ENCODE peak calls at places on chromosome 16, in seven cellular contexts. S is mesothelial cell of epicardium, J is upper lobe of left lung, M is BE2C, H is Calu3, U is GM23338, Z is pancreas. A is an unnamed sample.

GRCh38 chr16:4306439-4307214 is 9.2 kb upstream of the GLIS2 start:
- DNase-seq in S (no peak), J (no peak), M (peak; percentile 85), H (no peak), U (peak; percentile 50), Z (peak; percentile 36), A (peak; percentile 65)

GRCh38 chr16:4214215-4214621 is 27.7 kb downstream of the SRL start:
- DNase-seq in S (no peak), J (no peak), M (no peak), H (peak; percentile 70), U (no peak), Z (no peak), A (no peak)

GRCh38 chr16:67874147-67874771 is 1.4 kb downstream of the EDC4 start:
- DNase-seq in S (no peak), J (no peak), M (no peak), H (no peak), U (no peak), Z (no peak), A (no peak)

GRCh38 chr16:63461248-63461841 is 1425.1 kb upstream of the CDH8 start:
- DNase-seq in S (no peak), J (no peak), M (peak; percentile 30), H (no peak), U (peak; percentile 75), Z (peak; percentile 11), A (no peak)

GRCh38 chr16:67164599-67165061 is at the start of gene HSF4:
- DNase-seq in S (no peak), J (peak; percentile 94), M (peak; percentile 57), H (no peak), U (no peak), Z (no peak), A (no peak)

GRCh38 chr16:47687694-47688093 is 226.6 kb downstream of the PHKB start:
- DNase-seq in S (no peak), J (no peak), M (no peak), H (no peak), U (no peak), Z (no peak), A (no peak)

GRCh38 chr16:72542103-72542502 is 370.1 kb upstream of the PMFBP1 start:
- DNase-seq in S (no peak), J (no peak), M (no peak), H (no peak), U (no peak), Z (no peak), A (no peak)

GRCh38 chr16:16127469-16128116 is 95.7 kb downstream of the ABCC6 start:
- DNase-seq in S (peak; percentile 46), J (no peak), M (peak; percentile 69), H (peak; percentile 84), U (peak; percentile 93), Z (peak; percentile 82), A (peak; percentile 79)

GRCh38 chr16:10851512-10851911 is 25.5 kb upstream of the CIITA start:
- DNase-seq in S (no peak), J (no peak), M (no peak), H (no peak), U (peak; percentile 64), Z (no peak), A (no peak)

GRCh38 chr16:54342966-54343365 is 56.4 kb upstream of the IRX3 start:
- DNase-seq in S (no peak), J (no peak), M (no peak), H (no peak), U (no peak), Z (no peak), A (no peak)

GRCh38 chr16:51337662-51338061 is 186.6 kb upstream of the SALL1 start:
- DNase-seq in S (no peak), J (no peak), M (no peak), H (peak; percentile 14), U (peak; percentile 67), Z (no peak), A (no peak)
- TF ChIP-seq CTCF in S (no peak), J (no peak), M (no peak), H (no peak), U (peak; percentile 42), Z (no peak), A (no peak)

GRCh38 chr16:84595052-84595481 is 22.8 kb downstream of the COTL1 start:
- DNase-seq in S (no peak), J (no peak), M (no peak), H (no peak), U (no peak), Z (peak; percentile 49), A (no peak)

GRCh38 chr16:84592718-84593117 is 25.2 kb downstream of the COTL1 start:
- DNase-seq in S (no peak), J (no peak), M (no peak), H (no peak), U (no peak), Z (no peak), A (no peak)

GRCh38 chr16:84593825-84594724 is 23.8 kb downstream of the COTL1 start:
- DNase-seq in S (no peak), J (no peak), M (no peak), H (no peak), U (peak; percentile 64), Z (no peak), A (peak; percentile 86)

GRCh38 chr16:84596161-84596560 is 21.7 kb downstream of the COTL1 start:
- DNase-seq in S (no peak), J (no peak), M (no peak), H (no peak), U (no peak), Z (no peak), A (no peak)

DNA sequence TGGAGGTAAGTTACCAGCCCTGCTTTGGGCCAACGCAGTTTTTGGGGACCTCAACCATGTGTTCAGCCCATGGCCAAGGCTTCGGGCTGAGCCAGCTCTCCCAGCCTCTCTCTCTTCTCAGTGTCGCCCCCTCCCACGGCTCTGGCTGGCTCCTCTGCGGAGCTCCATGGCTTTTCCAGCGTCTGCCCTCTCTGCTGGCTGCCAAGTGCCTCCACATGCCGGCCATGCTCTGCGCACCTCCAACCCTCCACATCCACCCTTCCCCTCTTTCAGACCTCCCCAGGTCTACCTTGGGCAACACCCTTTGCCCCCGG is 23.2 kb downstream of the COTL1 start:
- DNase-seq in S (no peak), J (no peak), M (peak; percentile 38), H (no peak), U (peak; percentile 55), Z (no peak), A (no peak)
- TF ChIP-seq CTCF in S (no peak), J (no peak), M (peak; percentile 44), H (no peak), U (peak; percentile 32), Z (no peak), A (no peak)

DNA sequence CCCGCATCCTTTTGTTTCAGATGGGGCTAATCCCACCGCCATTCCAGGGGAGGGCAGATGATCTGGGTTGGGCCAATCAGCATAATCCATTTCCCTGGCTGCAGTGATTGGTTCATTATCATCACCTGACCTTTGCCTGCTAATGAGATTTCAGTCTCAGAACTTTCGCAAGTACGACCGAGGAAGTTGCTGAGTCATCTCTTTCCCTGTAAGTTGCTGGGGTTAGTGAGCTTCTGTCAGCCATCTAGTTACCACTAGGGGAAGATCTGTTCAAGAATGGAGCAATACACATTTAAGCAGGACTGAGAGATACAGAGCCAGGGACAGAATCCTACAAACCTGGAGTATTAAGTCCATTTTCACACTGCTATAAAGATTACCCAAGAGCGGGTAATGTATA is 65.3 kb upstream of the NUDT7 start:
- DNase-seq in S (no peak), J (no peak), M (peak; percentile 75), H (no peak), U (peak; percentile 79), Z (no peak), A (no peak)
- TF ChIP-seq CTCF in S (no peak), J (no peak), M (peak; percentile 46), H (no peak), U (peak; percentile 25), Z (no peak), A (no peak)

DNA sequence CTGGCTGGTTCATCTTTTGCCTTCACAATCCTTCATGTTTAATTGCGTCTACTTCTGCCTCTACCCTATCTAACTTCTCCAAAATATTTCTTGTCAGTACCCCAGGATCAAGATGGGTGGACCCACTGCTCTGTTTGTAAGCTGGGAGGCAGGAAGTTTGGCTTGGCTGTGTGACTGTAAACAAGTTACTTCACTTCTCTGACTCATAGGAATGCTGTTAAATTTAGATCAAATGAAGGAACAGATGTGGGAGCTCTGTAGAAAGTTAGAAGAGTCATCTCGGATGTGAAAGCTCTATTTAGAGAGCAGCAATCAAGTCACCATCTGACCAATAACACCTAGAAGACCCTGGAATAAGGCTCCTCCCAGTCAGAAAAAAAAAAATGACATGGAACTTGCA is 55.2 kb upstream of the MRTFB start:
- DNase-seq in S (no peak), J (no peak), M (no peak), H (no peak), U (no peak), Z (no peak), A (no peak)
- TF ChIP-seq CTCF in S (no peak), J (no peak), M (no peak), H (no peak), U (no peak), Z (no peak), A (no peak)

DNA sequence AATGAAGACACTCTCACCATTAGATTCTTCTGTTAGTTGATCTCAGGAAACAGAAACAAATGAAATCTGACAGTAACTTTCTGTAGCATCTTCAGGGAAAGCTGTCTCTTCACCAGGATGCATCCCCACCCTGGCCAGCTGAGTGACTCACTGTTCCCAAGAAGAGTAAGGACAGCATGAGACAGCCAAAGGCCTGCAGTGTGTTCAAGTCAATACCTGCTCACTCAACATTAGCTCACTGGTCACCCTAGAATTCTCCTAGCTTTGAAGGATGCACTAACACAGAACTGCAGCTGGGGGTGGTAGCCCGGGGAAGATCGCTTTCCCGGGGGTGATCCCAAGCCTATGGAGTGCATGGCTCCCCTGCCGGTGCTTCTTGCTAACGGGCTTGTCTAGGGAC is 28.2 kb upstream of the CLEC18B start:
- DNase-seq in S (no peak), J (no peak), M (no peak), H (no peak), U (no peak), Z (no peak), A (no peak)
- TF ChIP-seq CTCF in S (no peak), J (no peak), M (no peak), H (no peak), U (no peak), Z (no peak), A (no peak)

DNA sequence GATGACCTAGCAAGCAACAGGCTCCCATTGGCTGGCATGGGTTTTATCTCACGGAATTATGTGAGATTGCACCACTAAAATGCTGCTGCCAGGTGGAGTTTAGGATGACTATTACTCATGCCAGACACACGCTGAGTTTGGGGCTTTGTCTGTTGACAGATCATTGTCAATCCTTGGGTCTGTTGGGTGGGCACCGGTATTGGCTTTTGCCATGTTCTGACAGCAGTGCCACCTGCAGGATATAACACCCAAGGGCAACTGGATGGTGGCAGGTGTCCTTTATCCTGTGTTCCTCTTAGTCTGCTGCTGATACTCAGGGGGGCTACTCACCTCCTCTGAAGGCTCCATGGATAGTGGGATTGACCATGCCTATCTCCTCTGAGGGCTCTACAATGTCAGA is 221.6 kb upstream of the DYNLRB2 start:
- DNase-seq in S (no peak), J (no peak), M (no peak), H (no peak), U (peak; percentile 42), Z (no peak), A (no peak)
- TF ChIP-seq CTCF in S (no peak), J (no peak), M (no peak), H (peak; percentile 26), U (peak; percentile 55), Z (no peak), A (no peak)

GRCh38 chr16:24689128-24689527 is 40.3 kb upstream of the TNRC6A start:
- DNase-seq in S (no peak), J (no peak), M (peak; percentile 59), H (peak; percentile 48), U (peak; percentile 78), Z (no peak), A (peak; percentile 32)
- TF ChIP-seq CTCF in S (peak; percentile 35), J (no peak), M (peak; percentile 95), H (peak; percentile 67), U (peak; percentile 88), Z (no peak), A (peak; percentile 17)

GRCh38 chr16:1150511-1150982 is 2.4 kb upstream of the CACNA1H start:
- DNase-seq in S (no peak), J (peak; percentile 65), M (peak; percentile 45), H (no peak), U (peak; percentile 64), Z (no peak), A (no peak)
- TF ChIP-seq CTCF in S (no peak), J (no peak), M (no peak), H (no peak), U (peak; percentile 25), Z (no peak), A (no peak)